ENCODE peak calls at places on chromosome X, in four cellular contexts. One of them, this sample, is unnamed.

GRCh38 chrX:136754641-136755040 is 26.1 kb downstream of the ARHGEF6 start:
- DNase-seq in neural crest cell: no peak
- DNase-seq in type B pancreatic cell: no peak
- DNase-seq in body of pancreas: no peak
- DNase-seq in this sample: no peak

GRCh38 chrX:107047622-107048021 is 47.6 kb upstream of the MORC4 start:
- DNase-seq in neural crest cell: no peak
- DNase-seq in type B pancreatic cell: no peak
- DNase-seq in body of pancreas: no peak
- DNase-seq in this sample: no peak

GRCh38 chrX:70481424-70481823 is 36.8 kb downstream of the DLG3 start:
- DNase-seq in neural crest cell: no peak
- DNase-seq in type B pancreatic cell: no peak
- DNase-seq in body of pancreas: no peak
- DNase-seq in this sample: no peak

GRCh38 chrX:147476008-147476407 is 435.7 kb upstream of the FMR1 start:
- DNase-seq in neural crest cell: peak; percentile 1
- DNase-seq in type B pancreatic cell: no peak
- DNase-seq in body of pancreas: no peak
- DNase-seq in this sample: peak; percentile 43

GRCh38 chrX:153488231-153488914 is 6.4 kb upstream of the BGN start:
- DNase-seq in neural crest cell: no peak
- DNase-seq in type B pancreatic cell: no peak
- DNase-seq in body of pancreas: no peak
- DNase-seq in this sample: peak; percentile 43

GRCh38 chrX:51568586-51568985 is 50.1 kb downstream of the CENPVL3 start:
- DNase-seq in neural crest cell: no peak
- DNase-seq in type B pancreatic cell: no peak
- DNase-seq in body of pancreas: no peak
- DNase-seq in this sample: no peak

GRCh38 chrX:67612231-67612630 is 68.4 kb downstream of the AR start:
- DNase-seq in neural crest cell: no peak
- DNase-seq in type B pancreatic cell: no peak
- DNase-seq in body of pancreas: no peak
- DNase-seq in this sample: no peak

GRCh38 chrX:1618689-1619088 is 3.8 kb downstream of the ASMT start:
- DNase-seq in neural crest cell: no peak
- DNase-seq in type B pancreatic cell: no peak
- DNase-seq in body of pancreas: no peak
- DNase-seq in this sample: no peak

GRCh38 chrX:46485897-46486296 is 59.3 kb downstream of the ZNF674 start:
- DNase-seq in neural crest cell: no peak
- DNase-seq in type B pancreatic cell: no peak
- DNase-seq in body of pancreas: no peak
- DNase-seq in this sample: no peak

GRCh38 chrX:1262369-1262768 is 6.2 kb upstream of the CSF2RA start:
- DNase-seq in neural crest cell: no peak
- DNase-seq in type B pancreatic cell: no peak
- DNase-seq in body of pancreas: no peak
- DNase-seq in this sample: no peak

GRCh38 chrX:131704136-131704695 is 160.3 kb downstream of the OR13H1 start:
- DNase-seq in neural crest cell: no peak
- DNase-seq in type B pancreatic cell: no peak
- DNase-seq in body of pancreas: no peak
- DNase-seq in this sample: no peak

GRCh38 chrX:71103110-71103983 is 3.2 kb downstream of the CXorf65 start:
- DNase-seq in neural crest cell: peak; percentile 31
- DNase-seq in type B pancreatic cell: no peak
- DNase-seq in body of pancreas: no peak
- DNase-seq in this sample: no peak

GRCh38 chrX:15292861-15293260 is 22.6 kb downstream of the ASB11 start:
- DNase-seq in neural crest cell: no peak
- DNase-seq in type B pancreatic cell: no peak
- DNase-seq in body of pancreas: no peak
- DNase-seq in this sample: no peak

GRCh38 chrX:22366166-22366702 is 93.5 kb downstream of the CBLL2 start:
- DNase-seq in neural crest cell: no peak
- DNase-seq in type B pancreatic cell: no peak
- DNase-seq in body of pancreas: no peak
- DNase-seq in this sample: no peak

GRCh38 chrX:104854188-104854587 is 288.2 kb downstream of the IL1RAPL2 start:
- DNase-seq in neural crest cell: no peak
- DNase-seq in type B pancreatic cell: no peak
- DNase-seq in body of pancreas: no peak
- DNase-seq in this sample: no peak

GRCh38 chrX:154348646-154349358 is 25.6 kb downstream of the FLNA start:
- DNase-seq in neural crest cell: no peak
- DNase-seq in type B pancreatic cell: no peak
- DNase-seq in body of pancreas: no peak
- DNase-seq in this sample: no peak

GRCh38 chrX:149877636-149878035 is 3.3 kb upstream of the MAGEA8 start:
- DNase-seq in neural crest cell: no peak
- DNase-seq in type B pancreatic cell: no peak
- DNase-seq in body of pancreas: no peak
- DNase-seq in this sample: no peak

GRCh38 chrX:68490644-68491043 is 8.2 kb upstream of the YIPF6 start:
- DNase-seq in neural crest cell: no peak
- DNase-seq in type B pancreatic cell: no peak
- DNase-seq in body of pancreas: no peak
- DNase-seq in this sample: no peak

GRCh38 chrX:45344597-45344996 is 143.9 kb upstream of the DIPK2B start:
- DNase-seq in neural crest cell: no peak
- DNase-seq in type B pancreatic cell: no peak
- DNase-seq in body of pancreas: no peak
- DNase-seq in this sample: no peak

GRCh38 chrX:96715412-96715940 is 30.8 kb downstream of the DIAPH2 start:
- DNase-seq in neural crest cell: no peak
- DNase-seq in type B pancreatic cell: no peak
- DNase-seq in body of pancreas: no peak
- DNase-seq in this sample: no peak

GRCh38 chrX:82384401-82384800 is 1123.7 kb upstream of the POU3F4 start:
- DNase-seq in neural crest cell: no peak
- DNase-seq in type B pancreatic cell: no peak
- DNase-seq in body of pancreas: no peak
- DNase-seq in this sample: no peak

GRCh38 chrX:13898084-13898483 is 81.2 kb upstream of the GPM6B start:
- DNase-seq in neural crest cell: no peak
- DNase-seq in type B pancreatic cell: no peak
- DNase-seq in body of pancreas: no peak
- DNase-seq in this sample: peak; percentile 49

GRCh38 chrX:103879339-103879738 is 47.3 kb upstream of the RAB9B start:
- DNase-seq in neural crest cell: no peak
- DNase-seq in type B pancreatic cell: no peak
- DNase-seq in body of pancreas: no peak
- DNase-seq in this sample: no peak

GRCh38 chrX:112645774-112646173 is 34.0 kb downstream of the LHFPL1 start:
- DNase-seq in neural crest cell: no peak
- DNase-seq in type B pancreatic cell: no peak
- DNase-seq in body of pancreas: no peak
- DNase-seq in this sample: no peak

GRCh38 chrX:63657821-63658220 is 127.2 kb downstream of the ARHGEF9 start:
- DNase-seq in neural crest cell: no peak
- DNase-seq in type B pancreatic cell: no peak
- DNase-seq in body of pancreas: no peak
- DNase-seq in this sample: peak; percentile 6

GRCh38 chrX:39445336-39445735 is 644.1 kb downstream of the MID1IP1 start:
- DNase-seq in neural crest cell: peak; percentile 18
- DNase-seq in type B pancreatic cell: no peak
- DNase-seq in body of pancreas: peak; percentile 33
- DNase-seq in this sample: peak; percentile 48

GRCh38 chrX:75107863-75108509 is 48.1 kb downstream of the ABCB7 start:
- DNase-seq in neural crest cell: no peak
- DNase-seq in type B pancreatic cell: no peak
- DNase-seq in body of pancreas: no peak
- DNase-seq in this sample: no peak

GRCh38 chrX:41734530-41734929 is 10.5 kb downstream of the GPR82 start:
- DNase-seq in neural crest cell: no peak
- DNase-seq in type B pancreatic cell: no peak
- DNase-seq in body of pancreas: no peak
- DNase-seq in this sample: no peak
- TF ChIP-seq CTCF in neural crest cell: peak; percentile 52
- TF ChIP-seq CTCF in type B pancreatic cell: peak; percentile 56
- TF ChIP-seq CTCF in body of pancreas: peak; percentile 14
- TF ChIP-seq CTCF in this sample: peak; percentile 52

GRCh38 chrX:17744896-17745523 is 7.7 kb downstream of the SCML1 start:
- DNase-seq in neural crest cell: no peak
- DNase-seq in type B pancreatic cell: no peak
- DNase-seq in body of pancreas: no peak
- DNase-seq in this sample: no peak
- TF ChIP-seq CTCF in neural crest cell: peak; percentile 67
- TF ChIP-seq CTCF in type B pancreatic cell: peak; percentile 72
- TF ChIP-seq CTCF in body of pancreas: peak; percentile 31
- TF ChIP-seq CTCF in this sample: no peak

GRCh38 chrX:44016906-44017305 is 43.7 kb upstream of the NDP start:
- DNase-seq in neural crest cell: no peak
- DNase-seq in type B pancreatic cell: no peak
- DNase-seq in body of pancreas: no peak
- DNase-seq in this sample: no peak

GRCh38 chrX:44017726-44018125 is 44.5 kb upstream of the NDP start:
- DNase-seq in neural crest cell: no peak
- DNase-seq in type B pancreatic cell: no peak
- DNase-seq in body of pancreas: no peak
- DNase-seq in this sample: no peak

GRCh38 chrX:44010626-44011025 is 37.4 kb upstream of the NDP start:
- DNase-seq in neural crest cell: no peak
- DNase-seq in type B pancreatic cell: no peak
- DNase-seq in body of pancreas: no peak
- DNase-seq in this sample: no peak

GRCh38 chrX:44011505-44011904 is 38.3 kb upstream of the NDP start:
- DNase-seq in neural crest cell: no peak
- DNase-seq in type B pancreatic cell: no peak
- DNase-seq in body of pancreas: no peak
- DNase-seq in this sample: no peak

GRCh38 chrX:44012484-44013096 is 39.4 kb upstream of the NDP start:
- DNase-seq in neural crest cell: no peak
- DNase-seq in type B pancreatic cell: no peak
- DNase-seq in body of pancreas: peak; percentile 9
- DNase-seq in this sample: peak; percentile 76
- TF ChIP-seq CTCF in neural crest cell: no peak
- TF ChIP-seq CTCF in type B pancreatic cell: no peak
- TF ChIP-seq CTCF in body of pancreas: no peak
- TF ChIP-seq CTCF in this sample: no peak

DNA sequence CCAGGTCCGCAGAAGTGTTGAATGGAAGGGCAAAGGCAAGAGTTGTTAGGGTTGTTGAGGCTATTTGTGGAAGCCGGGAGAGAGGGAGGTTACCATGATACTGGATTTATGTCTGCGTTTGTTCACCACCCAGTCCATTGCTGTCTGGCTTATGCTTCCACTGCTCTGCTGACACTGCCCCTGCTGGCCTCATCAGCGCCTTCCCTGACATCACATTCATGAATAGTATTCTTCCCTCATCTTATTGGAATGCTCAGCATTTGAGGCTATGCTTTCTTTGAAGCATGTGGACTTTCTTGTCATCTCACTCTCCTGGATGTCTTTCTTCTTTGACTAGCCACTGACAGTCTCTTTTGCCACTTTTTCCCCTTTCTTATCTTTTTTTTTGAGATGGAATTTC is 10.3 kb downstream of the GNL3L start:
- DNase-seq in neural crest cell: no peak
- DNase-seq in type B pancreatic cell: no peak
- DNase-seq in body of pancreas: no peak
- DNase-seq in this sample: no peak
- TF ChIP-seq CTCF in neural crest cell: no peak
- TF ChIP-seq CTCF in type B pancreatic cell: no peak
- TF ChIP-seq CTCF in body of pancreas: no peak
- TF ChIP-seq CTCF in this sample: no peak

DNA sequence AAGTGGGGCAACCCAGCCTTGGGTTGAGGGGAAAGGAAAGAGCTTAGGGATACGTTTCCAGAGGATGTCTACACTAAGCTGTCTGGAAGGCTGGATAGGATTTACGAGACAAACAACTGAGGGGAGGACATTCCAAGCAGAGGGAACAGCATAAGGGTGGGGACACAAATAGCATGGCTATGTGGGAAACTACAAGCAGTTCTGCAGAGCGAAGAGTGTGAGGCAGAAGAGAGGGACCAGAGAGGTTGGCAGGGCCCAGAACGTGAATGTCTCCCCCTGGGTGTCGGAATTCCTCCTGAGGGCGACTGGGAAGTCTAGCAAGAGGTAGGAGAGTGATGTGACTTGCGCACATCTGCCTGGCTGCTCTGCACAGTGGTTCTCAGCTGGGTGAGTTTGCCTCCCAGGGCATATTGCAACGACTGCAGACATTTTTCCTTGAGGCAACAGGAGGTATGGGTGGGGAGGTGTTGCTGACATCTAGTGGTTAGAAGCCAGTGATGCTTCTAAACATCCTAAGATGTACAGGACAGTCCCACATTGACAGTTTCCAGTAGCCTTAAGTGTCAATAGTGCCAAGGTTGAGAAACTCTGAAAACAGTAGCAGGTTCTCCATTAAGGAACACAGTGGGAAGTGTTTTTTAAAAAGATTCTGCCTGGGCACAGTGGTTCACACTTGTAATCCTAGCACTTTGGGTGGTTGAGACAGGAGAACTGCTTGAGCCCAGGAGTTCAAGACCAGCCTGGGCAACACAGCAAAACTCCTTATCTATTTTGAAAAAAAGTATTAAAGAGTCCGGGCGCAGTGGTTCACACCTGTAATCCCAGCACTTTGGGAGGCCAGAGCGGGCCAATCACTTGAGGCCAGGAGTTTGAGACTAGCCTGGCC is 9.2 kb downstream of the NDUFA1 start:
- DNase-seq in neural crest cell: peak; percentile 1
- DNase-seq in type B pancreatic cell: no peak
- DNase-seq in body of pancreas: peak; percentile 13
- DNase-seq in this sample: peak; percentile 55
- TF ChIP-seq CTCF in neural crest cell: peak; percentile 65
- TF ChIP-seq CTCF in type B pancreatic cell: peak; percentile 71
- TF ChIP-seq CTCF in body of pancreas: peak; percentile 58
- TF ChIP-seq CTCF in this sample: peak; percentile 63

This sample was measured in adrenal gland.